ENCODE peak calls at places on chromosomes 7 and 10, in five cellular contexts. G is HCT116, C is OCI-LY7, U is Karpas-422, F is hepatocyte. I is an unnamed sample. For H3K9me2, the result is how much of the 10 kb centered on the place peaks cover.

GRCh38 chr10:121734517-121735137 is 136.4 kb upstream of the FGFR2 start:
- DNase-seq in G (peak), C (peak), U (peak), F (peak), I (no peak)

GRCh38 chr10:14838582-14839304 is 637 bp downstream of the HSPA14 start:
- DNase-seq in G (no peak), C (peak), U (peak), F (peak), I (peak)

GRCh38 chr10:101897633-101898032 is 54.0 kb upstream of the KCNIP2 start:
- DNase-seq in G (no peak), C (no peak), U (no peak), F (peak), I (no peak)

GRCh38 chr7:104453190-104453589 is 124.8 kb downstream of the LHFPL3 start:
- DNase-seq in G (no peak), C (no peak), U (no peak), F (no peak), I (no peak)

GRCh38 chr7:106883627-106884026 is 18.5 kb downstream of the PIK3CG start:
- DNase-seq in G (no peak), C (peak), U (peak), F (no peak), I (no peak)

GRCh38 chr10:94183666-94184264 is 179.0 kb downstream of the NOC3L start:
- DNase-seq in G (no peak), C (no peak), U (no peak), F (no peak), I (peak)

GRCh38 chr10:50216894-50217293 is 34.4 kb downstream of the ASAH2 start:
- DNase-seq in G (no peak), C (no peak), U (no peak), F (no peak), I (no peak)

GRCh38 chr7:99562832-99563231 is 4.4 kb downstream of the ZNF655 start:
- DNase-seq in G (peak), C (no peak), U (no peak), F (peak), I (peak)

GRCh38 chr7:39908141-39908540 is 41.9 kb upstream of the CDK13 start:
- DNase-seq in G (no peak), C (no peak), U (no peak), F (no peak), I (no peak)

GRCh38 chr7:88300401-88300800 is 6.3 kb downstream of the STEAP4 start:
- DNase-seq in G (no peak), C (no peak), U (no peak), F (no peak), I (no peak)

GRCh38 chr7:25246306-25246705 is 18.0 kb upstream of the NPVF start:
- DNase-seq in G (no peak), C (no peak), U (no peak), F (no peak), I (no peak)

GRCh38 chr10:111822661-111823060 is 360.9 kb downstream of the GPAM start:
- DNase-seq in G (no peak), C (no peak), U (no peak), F (no peak), I (no peak)

GRCh38 chr10:69455009-69455763 is 3.9 kb downstream of the TSPAN15 start:
- DNase-seq in G (no peak), C (no peak), U (no peak), F (no peak), I (no peak)

GRCh38 chr10:47206449-47207279 is 93.3 kb upstream of the GDF10 start:
- DNase-seq in G (no peak), C (no peak), U (no peak), F (no peak), I (no peak)

GRCh38 chr10:100983868-100984669 is 3.2 kb downstream of the MRPL43 start:
- DNase-seq in G (no peak), C (no peak), U (no peak), F (no peak), I (no peak)

GRCh38 chr10:108598831-108599230 is 1324.5 kb downstream of the XPNPEP1 start:
- DNase-seq in G (no peak), C (no peak), U (no peak), F (no peak), I (no peak)

GRCh38 chr7:45885264-45885882 is 2.9 kb upstream of the IGFBP1 start:
- DNase-seq in G (peak), C (no peak), U (no peak), F (no peak), I (peak)

GRCh38 chr7:8579661-8580060 is 146.3 kb downstream of the NXPH1 start:
- DNase-seq in G (no peak), C (no peak), U (no peak), F (no peak), I (no peak)

GRCh38 chr10:132910186-132910880 is 32.0 kb downstream of the CFAP46 start:
- DNase-seq in G (no peak), C (no peak), U (no peak), F (no peak), I (no peak)

GRCh38 chr10:123148414-123149161 is 652 bp downstream of the HMX2 start:
- DNase-seq in G (no peak), C (no peak), U (no peak), F (no peak), I (no peak)

GRCh38 chr7:141956084-141956483 is 9.3 kb upstream of the CLEC5A start:
- DNase-seq in G (no peak), C (no peak), U (no peak), F (no peak), I (no peak)

GRCh38 chr10:11488126-11488525 is 123.3 kb downstream of the USP6NL start:
- DNase-seq in G (no peak), C (no peak), U (no peak), F (no peak), I (no peak)

GRCh38 chr7:151233111-151233701 is 923 bp downstream of the CHPF2 start:
- DNase-seq in G (no peak), C (peak), U (peak), F (peak), I (peak)

GRCh38 chr10:5812283-5813090 is 747 bp downstream of the GDI2 start:
- DNase-seq in G (no peak), C (peak), U (peak), F (peak), I (no peak)

GRCh38 chr10:93248583-93249227 is 175.0 kb downstream of the CYP26A1 start:
- DNase-seq in G (no peak), C (no peak), U (no peak), F (no peak), I (no peak)

GRCh38 chr7:35975851-35976454 is 175.1 kb downstream of the SEPTIN7 start:
- DNase-seq in G (peak), C (peak), U (peak), F (peak), I (peak)

GRCh38 chr7:98174334-98175259 is 36.6 kb upstream of the BHLHA15 start:
- DNase-seq in G (no peak), C (no peak), U (no peak), F (no peak), I (no peak)

GRCh38 chr10:125799446-125799845 is 23.6 kb downstream of the UROS start:
- DNase-seq in G (no peak), C (no peak), U (no peak), F (no peak), I (no peak)

GRCh38 chr7:44630791-44631457 is 24.5 kb downstream of the OGDH start:
- DNase-seq in G (no peak), C (no peak), U (no peak), F (no peak), I (no peak)
- H3K9me2 ChIP-seq in G (under half), C (under half), U (under half), F (under half), I (under half)

DNA sequence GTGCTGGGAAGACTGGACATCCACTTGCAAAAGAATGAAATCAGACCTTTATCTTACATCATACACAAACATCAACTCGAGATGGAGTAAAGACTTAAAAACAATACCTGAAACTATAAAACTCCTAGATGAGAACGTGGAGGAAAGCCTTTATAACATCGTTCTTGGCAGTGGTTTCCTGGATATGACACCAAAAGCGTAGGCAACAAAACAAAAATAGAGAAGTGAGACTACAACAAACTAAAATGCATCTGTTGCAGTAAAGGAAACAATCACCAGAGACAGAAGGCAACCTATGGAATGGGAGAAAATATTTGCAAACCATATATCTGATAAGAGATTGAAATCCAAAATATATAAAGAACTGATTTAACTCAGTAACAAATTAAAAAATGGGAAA is 33.3 kb downstream of the CC2D2B start:
- DNase-seq in G (no peak), C (no peak), U (no peak), F (no peak), I (no peak)
- H3K9me2 ChIP-seq in G (under half), C (under half), U (under half), F (under half), I (under half)

GRCh38 chr7:131900785-131901287 is 344.4 kb upstream of the PODXL start:
- DNase-seq in G (no peak), C (no peak), U (no peak), F (no peak), I (no peak)

GRCh38 chr7:131895541-131896173 is 339.2 kb upstream of the PODXL start:
- DNase-seq in G (peak), C (no peak), U (no peak), F (peak), I (no peak)

GRCh38 chr7:131896189-131896855 is 339.9 kb upstream of the PODXL start:
- DNase-seq in G (no peak), C (no peak), U (no peak), F (no peak), I (no peak)

GRCh38 chr7:131899271-131900030 is 343.0 kb upstream of the PODXL start:
- DNase-seq in G (no peak), C (no peak), U (no peak), F (no peak), I (no peak)

DNA sequence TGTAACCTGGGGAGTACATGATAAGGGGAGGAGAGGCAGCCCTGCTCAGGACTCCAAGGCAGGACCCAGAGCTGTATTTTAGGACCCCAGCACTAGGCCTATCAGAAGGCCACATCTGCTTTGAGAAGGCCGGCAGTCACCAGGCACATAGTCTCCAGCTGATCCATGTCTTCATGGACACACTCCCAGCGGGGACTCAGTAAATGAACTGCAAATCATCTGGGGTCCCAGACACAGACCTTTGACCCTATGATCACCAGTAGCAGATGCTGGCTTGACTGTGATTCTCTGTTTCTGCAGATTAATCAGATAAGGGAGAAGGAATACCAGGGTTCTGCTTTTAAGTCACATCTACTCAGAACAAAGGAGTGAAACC is 341.4 kb upstream of the PODXL start:
- DNase-seq in G (no peak), C (no peak), U (no peak), F (no peak), I (no peak)
- H3K9me2 ChIP-seq in G (under half), C (under half), U (under half), F (under half), I (under half)

DNA sequence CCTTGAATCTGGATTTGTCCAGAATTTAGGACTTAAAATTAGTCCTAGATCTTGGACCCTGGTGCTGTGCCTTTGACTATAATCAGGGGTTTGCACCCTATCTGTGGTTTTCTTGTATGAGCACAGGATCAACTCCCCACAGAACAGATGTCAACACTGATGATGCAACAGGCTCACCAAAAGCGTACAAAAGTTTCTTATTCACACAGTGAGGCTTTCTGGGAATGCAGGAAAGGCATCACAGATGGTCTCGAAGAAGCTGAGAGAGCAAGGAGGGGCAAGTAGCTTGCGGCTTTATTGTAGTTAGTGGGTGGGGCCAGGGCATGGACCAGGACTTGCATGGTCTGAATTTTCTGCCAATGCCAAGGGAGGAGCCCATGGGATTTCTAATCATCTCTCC is 46.2 kb downstream of the SEC61G start:
- DNase-seq in G (no peak), C (no peak), U (no peak), F (no peak), I (no peak)
- H3K9me2 ChIP-seq in G (under half), C (under half), U (under half), F (under half), I (under half)

GRCh38 chr10:36994886-36995285 is 130.5 kb upstream of the ANKRD30A start:
- DNase-seq in G (no peak), C (no peak), U (no peak), F (no peak), I (no peak)
- H3K9me2 ChIP-seq in G (under half), C (under half), U (under half), F (under half), I (under half)

DNA sequence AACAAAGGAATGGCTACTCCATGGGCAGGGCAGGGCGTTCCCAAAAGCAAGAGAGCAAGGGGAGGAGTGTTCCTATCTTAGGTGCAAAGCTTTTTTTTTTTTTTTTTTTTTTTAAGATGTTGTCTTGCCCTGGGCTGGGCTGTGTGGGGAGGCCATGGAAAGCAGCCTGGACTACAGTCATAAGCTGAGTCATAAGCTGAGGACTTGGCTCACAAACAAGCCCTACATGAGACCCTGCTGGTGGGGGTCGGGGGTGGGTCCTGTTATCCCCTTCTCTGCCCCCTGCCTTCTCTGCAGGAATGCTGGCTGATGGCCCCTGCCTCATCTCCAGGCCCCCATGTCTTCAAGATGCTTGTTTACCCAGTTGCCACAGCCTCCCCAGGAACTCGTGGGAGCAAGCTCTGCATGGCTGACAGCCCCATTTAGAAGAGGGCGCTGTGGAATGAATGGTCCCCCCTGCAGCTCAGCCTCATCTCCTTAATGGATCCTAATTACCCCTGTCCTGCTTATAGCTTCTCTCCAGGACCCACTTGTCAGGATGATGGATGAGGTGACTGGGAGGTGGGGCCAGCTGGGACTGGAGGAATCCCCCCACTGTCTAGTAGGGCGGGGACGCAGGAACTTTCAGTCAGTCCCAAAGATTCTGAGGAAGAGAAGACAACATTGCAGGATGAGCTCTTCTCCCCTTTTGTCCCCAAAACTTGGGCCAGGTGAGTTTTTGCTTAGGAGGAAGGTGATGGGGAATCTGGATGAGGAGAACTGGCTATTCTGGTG is 340.8 kb upstream of the PODXL start:
- DNase-seq in G (peak), C (no peak), U (no peak), F (no peak), I (no peak)
- H3K9me2 ChIP-seq in G (under half), C (under half), U (under half), F (under half), I (under half)

DNA sequence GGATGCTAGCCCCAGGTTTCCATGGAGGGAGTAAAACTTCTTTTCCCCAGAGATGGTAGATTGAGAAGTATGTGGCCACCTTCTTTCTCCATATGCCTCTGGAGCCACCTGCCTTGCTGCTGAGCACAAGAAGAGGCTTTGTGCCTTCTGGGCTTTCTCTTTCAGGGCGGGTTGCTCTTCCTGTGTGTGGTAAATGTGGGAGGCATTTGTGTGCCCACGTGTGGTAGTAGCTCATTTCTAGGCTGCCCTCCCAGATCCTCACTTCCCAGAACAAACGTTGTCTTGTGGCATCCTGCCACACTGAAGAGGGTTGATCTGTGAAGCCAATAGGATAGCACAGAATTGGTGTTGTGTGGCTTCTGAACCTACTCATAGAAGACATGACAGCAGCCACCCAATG is 342.0 kb upstream of the PODXL start:
- DNase-seq in G (no peak), C (no peak), U (no peak), F (no peak), I (no peak)
- H3K9me2 ChIP-seq in G (under half), C (under half), U (under half), F (under half), I (under half)

GRCh38 chr7:154688952-154689351 is 314.0 kb downstream of the PAXIP1 start:
- DNase-seq in G (no peak), C (no peak), U (no peak), F (no peak), I (no peak)

GRCh38 chr7:154695836-154696235 is 307.1 kb downstream of the PAXIP1 start:
- DNase-seq in G (no peak), C (no peak), U (no peak), F (no peak), I (no peak)

GRCh38 chr7:154696556-154696955 is 306.4 kb downstream of the PAXIP1 start:
- DNase-seq in G (no peak), C (no peak), U (no peak), F (no peak), I (no peak)

GRCh38 chr7:154690411-154690810 is 312.5 kb downstream of the PAXIP1 start:
- DNase-seq in G (no peak), C (no peak), U (no peak), F (no peak), I (no peak)

GRCh38 chr7:154693646-154694045 is 309.3 kb downstream of the PAXIP1 start:
- DNase-seq in G (no peak), C (no peak), U (peak), F (no peak), I (no peak)
- H3K9me2 ChIP-seq in G (under half), C (under half), U (under half), F (under half), I (under half)

GRCh38 chr7:11472646-11473045 is 359.4 kb downstream of the THSD7A start:
- DNase-seq in G (no peak), C (no peak), U (no peak), F (no peak), I (no peak)
- H3K9me2 ChIP-seq in G (under half), C (under half), U (under half), F (under half), I (under half)